ENCODE peak calls at places on chromosomes 2 and 18, in five cellular contexts. One of them, this sample, is unnamed.
A peak's percentile ranks its signal among the peaks of the same experiment; 100 is the strongest.

GRCh38 chr2:2843969-2844548 is 513.0 kb upstream of the MYT1L start:
- DNase-seq in astrocyte of the spinal cord: no peak
- DNase-seq in H9: no peak
- DNase-seq in MM.1S: no peak
- DNase-seq in bronchial epithelial cell: no peak
- DNase-seq in this sample: no peak

GRCh38 chr2:42809131-42809875 is 16.9 kb upstream of the HAAO start:
- DNase-seq in astrocyte of the spinal cord: peak; percentile 81
- DNase-seq in H9: no peak
- DNase-seq in MM.1S: peak; percentile 13
- DNase-seq in bronchial epithelial cell: peak; percentile 47
- DNase-seq in this sample: no peak

GRCh38 chr18:26772691-26773090 is 92.8 kb downstream of the AQP4 start:
- DNase-seq in astrocyte of the spinal cord: no peak
- DNase-seq in H9: no peak
- DNase-seq in MM.1S: no peak
- DNase-seq in bronchial epithelial cell: no peak
- DNase-seq in this sample: no peak

GRCh38 chr2:133760366-133760765 is 192.1 kb upstream of the NCKAP5 start:
- DNase-seq in astrocyte of the spinal cord: peak; percentile 91
- DNase-seq in H9: no peak
- DNase-seq in MM.1S: no peak
- DNase-seq in bronchial epithelial cell: no peak
- DNase-seq in this sample: no peak

GRCh38 chr2:30303094-30303493 is 71.8 kb downstream of the LBH start:
- DNase-seq in astrocyte of the spinal cord: no peak
- DNase-seq in H9: no peak
- DNase-seq in MM.1S: no peak
- DNase-seq in bronchial epithelial cell: no peak
- DNase-seq in this sample: no peak

GRCh38 chr2:226796012-226796839 is 3.4 kb downstream of the IRS1 start:
- DNase-seq in astrocyte of the spinal cord: no peak
- DNase-seq in H9: no peak
- DNase-seq in MM.1S: no peak
- DNase-seq in bronchial epithelial cell: no peak
- DNase-seq in this sample: peak; percentile 29

GRCh38 chr2:160228141-160228963 is 28.3 kb upstream of the ITGB6 start:
- DNase-seq in astrocyte of the spinal cord: peak; percentile 95
- DNase-seq in H9: no peak
- DNase-seq in MM.1S: no peak
- DNase-seq in bronchial epithelial cell: peak; percentile 98
- DNase-seq in this sample: no peak

GRCh38 chr2:187949859-187950258 is 341.8 kb upstream of the GULP1 start:
- DNase-seq in astrocyte of the spinal cord: no peak
- DNase-seq in H9: no peak
- DNase-seq in MM.1S: no peak
- DNase-seq in bronchial epithelial cell: no peak
- DNase-seq in this sample: no peak

GRCh38 chr18:29660777-29661176 is 1381.8 kb downstream of the DSC3 start:
- DNase-seq in astrocyte of the spinal cord: no peak
- DNase-seq in H9: no peak
- DNase-seq in MM.1S: no peak
- DNase-seq in bronchial epithelial cell: no peak
- DNase-seq in this sample: no peak

GRCh38 chr2:86518498-86518897 is 44.7 kb downstream of the CHMP3 start:
- DNase-seq in astrocyte of the spinal cord: no peak
- DNase-seq in H9: no peak
- DNase-seq in MM.1S: peak; percentile 23
- DNase-seq in bronchial epithelial cell: no peak
- DNase-seq in this sample: no peak

GRCh38 chr2:143261986-143262784 is 133.0 kb downstream of the ARHGAP15 start:
- DNase-seq in astrocyte of the spinal cord: no peak
- DNase-seq in H9: no peak
- DNase-seq in MM.1S: no peak
- DNase-seq in bronchial epithelial cell: no peak
- DNase-seq in this sample: no peak

GRCh38 chr2:119700866-119701265 is 21.9 kb downstream of the TMEM177 start:
- DNase-seq in astrocyte of the spinal cord: no peak
- DNase-seq in H9: peak; percentile 85
- DNase-seq in MM.1S: no peak
- DNase-seq in bronchial epithelial cell: no peak
- DNase-seq in this sample: no peak

GRCh38 chr2:241161646-241162281 is 11.5 kb downstream of the PPP1R7 start:
- DNase-seq in astrocyte of the spinal cord: peak; percentile 86
- DNase-seq in H9: no peak
- DNase-seq in MM.1S: no peak
- DNase-seq in bronchial epithelial cell: no peak
- DNase-seq in this sample: no peak

GRCh38 chr2:218010116-218010837 is 7.5 kb upstream of the TNS1 start:
- DNase-seq in astrocyte of the spinal cord: no peak
- DNase-seq in H9: peak; percentile 51
- DNase-seq in MM.1S: peak; percentile 27
- DNase-seq in bronchial epithelial cell: no peak
- DNase-seq in this sample: peak; percentile 53

GRCh38 chr2:108392029-108392428 is 14.3 kb downstream of the SULT1C4 start:
- DNase-seq in astrocyte of the spinal cord: no peak
- DNase-seq in H9: no peak
- DNase-seq in MM.1S: no peak
- DNase-seq in bronchial epithelial cell: no peak
- DNase-seq in this sample: no peak

GRCh38 chr2:233053928-233054774 is 6.0 kb upstream of the INPP5D start:
- DNase-seq in astrocyte of the spinal cord: peak; percentile 28
- DNase-seq in H9: peak; percentile 83
- DNase-seq in MM.1S: peak; percentile 64
- DNase-seq in bronchial epithelial cell: no peak
- DNase-seq in this sample: peak; percentile 75

GRCh38 chr2:43005211-43005974 is 213.0 kb upstream of the HAAO start:
- DNase-seq in astrocyte of the spinal cord: no peak
- DNase-seq in H9: no peak
- DNase-seq in MM.1S: no peak
- DNase-seq in bronchial epithelial cell: no peak
- DNase-seq in this sample: no peak

GRCh38 chr2:231353469-231353868 is 42.0 kb upstream of the B3GNT7 start:
- DNase-seq in astrocyte of the spinal cord: no peak
- DNase-seq in H9: no peak
- DNase-seq in MM.1S: no peak
- DNase-seq in bronchial epithelial cell: no peak
- DNase-seq in this sample: no peak

GRCh38 chr2:43217228-43218220 is 8.9 kb downstream of the ZFP36L2 start:
- DNase-seq in astrocyte of the spinal cord: peak; percentile 35
- DNase-seq in H9: peak; percentile 97
- DNase-seq in MM.1S: peak; percentile 65
- DNase-seq in bronchial epithelial cell: peak; percentile 51
- DNase-seq in this sample: no peak

GRCh38 chr2:196453613-196454047 is 185.9 kb upstream of the CCDC150 start:
- DNase-seq in astrocyte of the spinal cord: peak; percentile 70
- DNase-seq in H9: peak; percentile 36
- DNase-seq in MM.1S: peak; percentile 41
- DNase-seq in bronchial epithelial cell: peak; percentile 57
- DNase-seq in this sample: no peak

GRCh38 chr2:186503827-186504606 is 18.0 kb downstream of the ZC3H15 start:
- DNase-seq in astrocyte of the spinal cord: peak; percentile 58
- DNase-seq in H9: no peak
- DNase-seq in MM.1S: no peak
- DNase-seq in bronchial epithelial cell: peak; percentile 49
- DNase-seq in this sample: no peak

GRCh38 chr18:61764381-61764780 is 128.4 kb downstream of the RNF152 start:
- DNase-seq in astrocyte of the spinal cord: no peak
- DNase-seq in H9: no peak
- DNase-seq in MM.1S: no peak
- DNase-seq in bronchial epithelial cell: no peak
- DNase-seq in this sample: no peak

GRCh38 chr2:196233808-196234501 is 62.6 kb upstream of the STK17B start:
- DNase-seq in astrocyte of the spinal cord: peak; percentile 54
- DNase-seq in H9: no peak
- DNase-seq in MM.1S: peak; percentile 52
- DNase-seq in bronchial epithelial cell: no peak
- DNase-seq in this sample: no peak

GRCh38 chr2:112483047-112483473 is 1.1 kb downstream of the TTL start:
- DNase-seq in astrocyte of the spinal cord: peak; percentile 57
- DNase-seq in H9: peak; percentile 32
- DNase-seq in MM.1S: no peak
- DNase-seq in bronchial epithelial cell: peak; percentile 59
- DNase-seq in this sample: peak; percentile 42

GRCh38 chr2:145140658-145141057 is 620.7 kb upstream of the ZEB2 start:
- DNase-seq in astrocyte of the spinal cord: no peak
- DNase-seq in H9: no peak
- DNase-seq in MM.1S: no peak
- DNase-seq in bronchial epithelial cell: no peak
- DNase-seq in this sample: no peak

GRCh38 chr2:8581048-8581561 is 100.8 kb upstream of the ID2 start:
- DNase-seq in astrocyte of the spinal cord: no peak
- DNase-seq in H9: peak; percentile 22
- DNase-seq in MM.1S: no peak
- DNase-seq in bronchial epithelial cell: no peak
- DNase-seq in this sample: no peak

GRCh38 chr18:72427721-72428120 is 116.4 kb downstream of the CBLN2 start:
- DNase-seq in astrocyte of the spinal cord: peak; percentile 57
- DNase-seq in H9: no peak
- DNase-seq in MM.1S: no peak
- DNase-seq in bronchial epithelial cell: no peak
- DNase-seq in this sample: no peak

GRCh38 chr18:50559750-50560680 is at the start of gene MAPK4:
- DNase-seq in astrocyte of the spinal cord: peak; percentile 1
- DNase-seq in H9: peak; percentile 42
- DNase-seq in MM.1S: peak; percentile 73
- DNase-seq in bronchial epithelial cell: peak; percentile 7
- DNase-seq in this sample: peak; percentile 59

GRCh38 chr2:3730646-3731045 is 27.3 kb downstream of the DCDC2C start:
- DNase-seq in astrocyte of the spinal cord: peak; percentile 9
- DNase-seq in H9: no peak
- DNase-seq in MM.1S: no peak
- DNase-seq in bronchial epithelial cell: peak; percentile 37
- DNase-seq in this sample: no peak

GRCh38 chr2:145415151-145415550 is 895.2 kb upstream of the ZEB2 start:
- DNase-seq in astrocyte of the spinal cord: no peak
- DNase-seq in H9: no peak
- DNase-seq in MM.1S: no peak
- DNase-seq in bronchial epithelial cell: no peak
- DNase-seq in this sample: no peak

GRCh38 chr2:237254911-237255578 is 158.9 kb downstream of the COL6A3 start:
- DNase-seq in astrocyte of the spinal cord: peak; percentile 89
- DNase-seq in H9: no peak
- DNase-seq in MM.1S: no peak
- DNase-seq in bronchial epithelial cell: peak; percentile 55
- DNase-seq in this sample: no peak

GRCh38 chr18:26520974-26521373 is 27.4 kb downstream of the KCTD1 start:
- DNase-seq in astrocyte of the spinal cord: no peak
- DNase-seq in H9: no peak
- DNase-seq in MM.1S: no peak
- DNase-seq in bronchial epithelial cell: no peak
- DNase-seq in this sample: no peak

DNA sequence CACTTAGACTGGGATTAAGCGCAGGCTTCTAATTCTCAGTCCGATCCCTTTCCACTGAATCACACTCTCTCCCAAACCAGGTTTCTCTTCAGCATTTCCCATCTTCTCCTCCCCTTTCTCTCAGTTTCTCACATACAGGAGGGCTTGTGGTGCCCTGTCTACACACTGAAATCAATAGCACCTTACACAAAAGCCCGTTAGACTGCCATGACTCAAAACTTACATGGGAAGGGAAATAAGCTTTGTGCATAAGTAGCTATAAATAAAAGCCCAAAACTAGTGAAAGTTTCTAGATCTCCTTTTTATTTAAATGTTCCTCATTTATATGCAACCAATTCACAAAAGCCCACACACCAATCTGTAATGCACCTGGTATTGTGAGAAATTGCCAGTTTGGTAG is 318.4 kb downstream of the TXNL1 start:
- DNase-seq in astrocyte of the spinal cord: no peak
- DNase-seq in H9: no peak
- DNase-seq in MM.1S: peak; percentile 16
- DNase-seq in bronchial epithelial cell: no peak
- DNase-seq in this sample: no peak
- TF ChIP-seq CTCF in astrocyte of the spinal cord: no peak
- TF ChIP-seq CTCF in H9: no peak
- TF ChIP-seq CTCF in MM.1S: no peak
- TF ChIP-seq CTCF in bronchial epithelial cell: no peak
- TF ChIP-seq CTCF in this sample: no peak

DNA sequence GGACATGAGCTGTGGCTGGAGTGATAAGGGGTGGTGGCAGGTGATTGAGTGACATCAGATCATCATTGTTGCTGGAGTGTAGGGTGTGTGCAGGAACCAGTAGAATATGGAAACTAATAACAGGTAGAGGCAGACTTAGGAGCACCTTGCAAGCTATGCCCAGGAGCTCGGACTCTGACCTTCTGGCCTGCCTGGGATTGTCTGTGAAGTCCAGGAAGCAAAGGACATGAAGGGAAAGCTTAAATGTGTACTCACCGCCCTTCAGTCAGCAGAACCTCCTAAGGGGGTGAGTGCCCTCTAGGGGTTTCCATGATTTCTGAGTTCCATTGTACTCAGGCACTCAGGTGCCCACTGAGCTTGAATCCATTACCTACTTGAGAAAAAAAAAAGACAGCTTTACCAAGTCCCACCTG is 104.2 kb downstream of the CRIM1 start:
- DNase-seq in astrocyte of the spinal cord: peak; percentile 75
- DNase-seq in H9: peak; percentile 76
- DNase-seq in MM.1S: no peak
- DNase-seq in bronchial epithelial cell: peak; percentile 53
- DNase-seq in this sample: no peak
- TF ChIP-seq CTCF in astrocyte of the spinal cord: peak; percentile 63
- TF ChIP-seq CTCF in H9: peak; percentile 76
- TF ChIP-seq CTCF in MM.1S: no peak
- TF ChIP-seq CTCF in bronchial epithelial cell: peak; percentile 45
- TF ChIP-seq CTCF in this sample: no peak

DNA sequence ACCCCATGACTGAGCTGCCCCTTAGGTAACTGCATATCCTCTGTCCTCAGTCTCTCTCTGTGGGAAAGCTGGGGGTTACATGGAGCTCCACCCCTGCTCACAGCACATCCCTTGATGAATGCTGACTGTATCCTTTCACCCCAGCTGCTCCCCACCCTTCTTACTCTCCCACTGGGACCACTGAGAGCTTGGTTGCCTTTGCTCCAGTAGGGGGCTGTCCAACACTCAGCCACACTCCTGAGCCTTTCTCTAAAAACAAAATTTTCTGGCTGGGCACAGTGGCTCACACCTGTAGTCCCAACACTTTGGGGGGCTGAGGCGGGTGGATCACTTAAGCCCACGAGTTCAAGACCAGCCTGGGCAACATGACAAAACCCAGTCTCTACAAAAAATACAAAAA is 89.2 kb upstream of the MSH2 start:
- DNase-seq in astrocyte of the spinal cord: no peak
- DNase-seq in H9: no peak
- DNase-seq in MM.1S: no peak
- DNase-seq in bronchial epithelial cell: no peak
- DNase-seq in this sample: no peak
- TF ChIP-seq CTCF in astrocyte of the spinal cord: peak; percentile 22
- TF ChIP-seq CTCF in H9: peak; percentile 56
- TF ChIP-seq CTCF in MM.1S: peak; percentile 43
- TF ChIP-seq CTCF in bronchial epithelial cell: no peak
- TF ChIP-seq CTCF in this sample: no peak

DNA sequence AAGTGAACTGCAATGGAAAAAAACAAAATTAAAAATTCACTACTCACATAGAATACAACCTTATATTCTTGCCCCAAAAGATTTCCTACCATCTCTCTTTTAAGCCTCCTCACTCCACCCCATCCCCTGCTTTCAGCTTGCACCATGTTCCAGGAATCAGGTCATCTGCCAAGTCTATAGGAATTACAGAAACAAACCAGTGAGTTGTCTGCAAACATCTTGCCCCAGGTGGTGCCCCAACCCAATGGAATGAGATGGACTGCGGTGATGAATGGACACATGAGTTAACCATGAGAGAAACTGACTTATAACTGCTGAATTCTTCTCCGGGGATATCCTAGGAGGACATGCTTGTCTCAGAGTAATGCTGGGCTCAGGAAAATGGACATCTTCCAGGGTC is 350.1 kb downstream of the RND3 start:
- DNase-seq in astrocyte of the spinal cord: no peak
- DNase-seq in H9: no peak
- DNase-seq in MM.1S: no peak
- DNase-seq in bronchial epithelial cell: peak; percentile 41
- DNase-seq in this sample: no peak
- TF ChIP-seq CTCF in astrocyte of the spinal cord: no peak
- TF ChIP-seq CTCF in H9: no peak
- TF ChIP-seq CTCF in MM.1S: no peak
- TF ChIP-seq CTCF in bronchial epithelial cell: no peak
- TF ChIP-seq CTCF in this sample: no peak

This sample was measured in glutamatergic neuron.